ENCODE peak calls at places on chromosomes 2 and 18, in seven cellular contexts. One of them, this sample, is unnamed. For H3K4me1, the result is how much of the 10 kb centered on the place peaks cover.

GRCh38 chr2:168234407-168235085 is 12.8 kb downstream of the STK39 start:
- DNase-seq in lower lobe of right lung: no peak
- DNase-seq in RWPE2: no peak
- DNase-seq in lung: no peak
- DNase-seq in A549: no peak
- DNase-seq in kidney: no peak
- DNase-seq in endodermal cell: no peak
- DNase-seq in this sample: no peak

GRCh38 chr18:78542204-78542603 is 437.4 kb upstream of the SALL3 start:
- DNase-seq in lower lobe of right lung: peak
- DNase-seq in RWPE2: no peak
- DNase-seq in lung: peak
- DNase-seq in A549: peak
- DNase-seq in kidney: peak
- DNase-seq in endodermal cell: no peak
- DNase-seq in this sample: peak

GRCh38 chr2:210233487-210233886 is 8.2 kb upstream of the ACADL start:
- DNase-seq in lower lobe of right lung: peak
- DNase-seq in RWPE2: no peak
- DNase-seq in lung: no peak
- DNase-seq in A549: no peak
- DNase-seq in kidney: no peak
- DNase-seq in endodermal cell: no peak
- DNase-seq in this sample: no peak

GRCh38 chr2:28980368-28981015 is 606 bp upstream of the TOGARAM2 start:
- DNase-seq in lower lobe of right lung: no peak
- DNase-seq in RWPE2: peak
- DNase-seq in lung: no peak
- DNase-seq in A549: no peak
- DNase-seq in kidney: no peak
- DNase-seq in endodermal cell: no peak
- DNase-seq in this sample: no peak

GRCh38 chr2:109674894-109675534 is 60.9 kb downstream of the SOWAHC start:
- DNase-seq in lower lobe of right lung: no peak
- DNase-seq in RWPE2: no peak
- DNase-seq in lung: no peak
- DNase-seq in A549: no peak
- DNase-seq in kidney: no peak
- DNase-seq in endodermal cell: no peak
- DNase-seq in this sample: no peak

GRCh38 chr2:233865838-233866237 is 2.3 kb downstream of the MSL3B start:
- DNase-seq in lower lobe of right lung: no peak
- DNase-seq in RWPE2: no peak
- DNase-seq in lung: no peak
- DNase-seq in A549: no peak
- DNase-seq in kidney: no peak
- DNase-seq in endodermal cell: peak
- DNase-seq in this sample: no peak

GRCh38 chr2:152051373-152051893 is 47.4 kb downstream of the CACNB4 start:
- DNase-seq in lower lobe of right lung: no peak
- DNase-seq in RWPE2: no peak
- DNase-seq in lung: no peak
- DNase-seq in A549: no peak
- DNase-seq in kidney: no peak
- DNase-seq in endodermal cell: no peak
- DNase-seq in this sample: no peak

GRCh38 chr2:155913356-155913755 is 419.2 kb downstream of the NR4A2 start:
- DNase-seq in lower lobe of right lung: no peak
- DNase-seq in RWPE2: no peak
- DNase-seq in lung: no peak
- DNase-seq in A549: no peak
- DNase-seq in kidney: no peak
- DNase-seq in endodermal cell: no peak
- DNase-seq in this sample: no peak

GRCh38 chr2:61340242-61340641 is 130.6 kb downstream of the USP34 start:
- DNase-seq in lower lobe of right lung: no peak
- DNase-seq in RWPE2: no peak
- DNase-seq in lung: no peak
- DNase-seq in A549: peak
- DNase-seq in kidney: no peak
- DNase-seq in endodermal cell: no peak
- DNase-seq in this sample: no peak

GRCh38 chr2:234269769-234270204 is 219.3 kb downstream of the SPP2 start:
- DNase-seq in lower lobe of right lung: no peak
- DNase-seq in RWPE2: no peak
- DNase-seq in lung: no peak
- DNase-seq in A549: no peak
- DNase-seq in kidney: no peak
- DNase-seq in endodermal cell: no peak
- DNase-seq in this sample: no peak

GRCh38 chr2:4585057-4585635 is 881.8 kb downstream of the DCDC2C start:
- DNase-seq in lower lobe of right lung: no peak
- DNase-seq in RWPE2: no peak
- DNase-seq in lung: no peak
- DNase-seq in A549: no peak
- DNase-seq in kidney: no peak
- DNase-seq in endodermal cell: no peak
- DNase-seq in this sample: no peak

GRCh38 chr2:20999906-21000645 is 43.8 kb downstream of the APOB start:
- DNase-seq in lower lobe of right lung: no peak
- DNase-seq in RWPE2: no peak
- DNase-seq in lung: no peak
- DNase-seq in A549: no peak
- DNase-seq in kidney: no peak
- DNase-seq in endodermal cell: no peak
- DNase-seq in this sample: no peak

GRCh38 chr2:221572821-221573429 is 821 bp upstream of the EPHA4 start:
- DNase-seq in lower lobe of right lung: peak
- DNase-seq in RWPE2: no peak
- DNase-seq in lung: peak
- DNase-seq in A549: peak
- DNase-seq in kidney: peak
- DNase-seq in endodermal cell: peak
- DNase-seq in this sample: peak

GRCh38 chr18:67733094-67733493 is 216.6 kb upstream of the DSEL start:
- DNase-seq in lower lobe of right lung: no peak
- DNase-seq in RWPE2: no peak
- DNase-seq in lung: no peak
- DNase-seq in A549: no peak
- DNase-seq in kidney: no peak
- DNase-seq in endodermal cell: no peak
- DNase-seq in this sample: no peak

GRCh38 chr18:49858309-49859005 is 45.1 kb upstream of the ACAA2 start:
- DNase-seq in lower lobe of right lung: peak
- DNase-seq in RWPE2: no peak
- DNase-seq in lung: peak
- DNase-seq in A549: peak
- DNase-seq in kidney: no peak
- DNase-seq in endodermal cell: peak
- DNase-seq in this sample: peak

GRCh38 chr2:239716536-239717318 is 308.4 kb downstream of the NDUFA10 start:
- DNase-seq in lower lobe of right lung: peak
- DNase-seq in RWPE2: no peak
- DNase-seq in lung: no peak
- DNase-seq in A549: no peak
- DNase-seq in kidney: no peak
- DNase-seq in endodermal cell: peak
- DNase-seq in this sample: peak

GRCh38 chr18:76487782-76488181 is 7.3 kb downstream of the ZNF516 start:
- DNase-seq in lower lobe of right lung: no peak
- DNase-seq in RWPE2: no peak
- DNase-seq in lung: no peak
- DNase-seq in A549: no peak
- DNase-seq in kidney: no peak
- DNase-seq in endodermal cell: peak
- DNase-seq in this sample: no peak

GRCh38 chr2:231460073-231460861 is 4.0 kb downstream of the NCL start:
- DNase-seq in lower lobe of right lung: no peak
- DNase-seq in RWPE2: no peak
- DNase-seq in lung: no peak
- DNase-seq in A549: no peak
- DNase-seq in kidney: no peak
- DNase-seq in endodermal cell: no peak
- DNase-seq in this sample: no peak
- H3K4me1 ChIP-seq in lower lobe of right lung: under half
- H3K4me1 ChIP-seq in RWPE2: under half
- H3K4me1 ChIP-seq in lung: under half
- H3K4me1 ChIP-seq in A549: under half
- H3K4me1 ChIP-seq in kidney: under half
- H3K4me1 ChIP-seq in endodermal cell: under half
- H3K4me1 ChIP-seq in this sample: under half

GRCh38 chr18:53861185-53861584 is 363.3 kb downstream of the MBD2 start:
- DNase-seq in lower lobe of right lung: no peak
- DNase-seq in RWPE2: no peak
- DNase-seq in lung: no peak
- DNase-seq in A549: no peak
- DNase-seq in kidney: no peak
- DNase-seq in endodermal cell: no peak
- DNase-seq in this sample: no peak

GRCh38 chr18:53862921-53863320 is 361.5 kb downstream of the MBD2 start:
- DNase-seq in lower lobe of right lung: no peak
- DNase-seq in RWPE2: no peak
- DNase-seq in lung: no peak
- DNase-seq in A549: no peak
- DNase-seq in kidney: no peak
- DNase-seq in endodermal cell: no peak
- DNase-seq in this sample: no peak

GRCh38 chr18:53864758-53865157 is 359.7 kb downstream of the MBD2 start:
- DNase-seq in lower lobe of right lung: no peak
- DNase-seq in RWPE2: no peak
- DNase-seq in lung: no peak
- DNase-seq in A549: no peak
- DNase-seq in kidney: no peak
- DNase-seq in endodermal cell: no peak
- DNase-seq in this sample: no peak
- TF ChIP-seq CTCF in lower lobe of right lung: no peak
- TF ChIP-seq CTCF in RWPE2: peak
- TF ChIP-seq CTCF in lung: no peak
- TF ChIP-seq CTCF in A549: no peak
- TF ChIP-seq CTCF in kidney: no peak
- TF ChIP-seq CTCF in endodermal cell: peak
- TF ChIP-seq CTCF in this sample: peak

GRCh38 chr18:74282359-74283254 is 9.2 kb downstream of the CYB5A start:
- DNase-seq in lower lobe of right lung: no peak
- DNase-seq in RWPE2: no peak
- DNase-seq in lung: peak
- DNase-seq in A549: no peak
- DNase-seq in kidney: no peak
- DNase-seq in endodermal cell: peak
- DNase-seq in this sample: no peak

GRCh38 chr18:74283255-74283554 is 8.6 kb downstream of the CYB5A start:
- DNase-seq in lower lobe of right lung: no peak
- DNase-seq in RWPE2: no peak
- DNase-seq in lung: peak
- DNase-seq in A549: no peak
- DNase-seq in kidney: no peak
- DNase-seq in endodermal cell: no peak
- DNase-seq in this sample: no peak

GRCh38 chr18:74278983-74279382 is 12.8 kb downstream of the CYB5A start:
- DNase-seq in lower lobe of right lung: no peak
- DNase-seq in RWPE2: no peak
- DNase-seq in lung: no peak
- DNase-seq in A549: no peak
- DNase-seq in kidney: no peak
- DNase-seq in endodermal cell: no peak
- DNase-seq in this sample: no peak

GRCh38 chr18:74281639-74282358 is 10.0 kb downstream of the CYB5A start:
- DNase-seq in lower lobe of right lung: no peak
- DNase-seq in RWPE2: no peak
- DNase-seq in lung: peak
- DNase-seq in A549: no peak
- DNase-seq in kidney: no peak
- DNase-seq in endodermal cell: no peak
- DNase-seq in this sample: no peak

GRCh38 chr18:74281011-74281638 is 10.6 kb downstream of the CYB5A start:
- DNase-seq in lower lobe of right lung: no peak
- DNase-seq in RWPE2: no peak
- DNase-seq in lung: no peak
- DNase-seq in A549: no peak
- DNase-seq in kidney: no peak
- DNase-seq in endodermal cell: peak
- DNase-seq in this sample: no peak
- H3K27ac ChIP-seq in lower lobe of right lung: no peak
- H3K27ac ChIP-seq in RWPE2: no peak
- H3K27ac ChIP-seq in lung: no peak
- H3K27ac ChIP-seq in A549: peak
- H3K27ac ChIP-seq in kidney: peak
- H3K27ac ChIP-seq in endodermal cell: peak
- H3K27ac ChIP-seq in this sample: peak

GRCh38 chr2:128513416-128514283 is 195.0 kb upstream of the HS6ST1 start:
- DNase-seq in lower lobe of right lung: peak
- DNase-seq in RWPE2: no peak
- DNase-seq in lung: peak
- DNase-seq in A549: no peak
- DNase-seq in kidney: peak
- DNase-seq in endodermal cell: no peak
- DNase-seq in this sample: no peak
- H3K4me1 ChIP-seq in lower lobe of right lung: under half
- H3K4me1 ChIP-seq in RWPE2: under half
- H3K4me1 ChIP-seq in lung: under half
- H3K4me1 ChIP-seq in A549: under half
- H3K4me1 ChIP-seq in kidney: under half
- H3K4me1 ChIP-seq in endodermal cell: under half
- H3K4me1 ChIP-seq in this sample: under half

GRCh38 chr2:16612490-16612889 is 53.1 kb downstream of the CYRIA start:
- DNase-seq in lower lobe of right lung: no peak
- DNase-seq in RWPE2: no peak
- DNase-seq in lung: no peak
- DNase-seq in A549: no peak
- DNase-seq in kidney: no peak
- DNase-seq in endodermal cell: no peak
- DNase-seq in this sample: no peak

GRCh38 chr2:16614314-16614860 is 51.2 kb downstream of the CYRIA start:
- DNase-seq in lower lobe of right lung: no peak
- DNase-seq in RWPE2: no peak
- DNase-seq in lung: no peak
- DNase-seq in A549: no peak
- DNase-seq in kidney: no peak
- DNase-seq in endodermal cell: no peak
- DNase-seq in this sample: no peak

GRCh38 chr2:16615687-16616615 is 49.7 kb downstream of the CYRIA start:
- DNase-seq in lower lobe of right lung: no peak
- DNase-seq in RWPE2: no peak
- DNase-seq in lung: no peak
- DNase-seq in A549: no peak
- DNase-seq in kidney: no peak
- DNase-seq in endodermal cell: peak
- DNase-seq in this sample: peak

GRCh38 chr2:16615246-16615645 is 50.4 kb downstream of the CYRIA start:
- DNase-seq in lower lobe of right lung: no peak
- DNase-seq in RWPE2: no peak
- DNase-seq in lung: no peak
- DNase-seq in A549: no peak
- DNase-seq in kidney: no peak
- DNase-seq in endodermal cell: no peak
- DNase-seq in this sample: no peak

DNA sequence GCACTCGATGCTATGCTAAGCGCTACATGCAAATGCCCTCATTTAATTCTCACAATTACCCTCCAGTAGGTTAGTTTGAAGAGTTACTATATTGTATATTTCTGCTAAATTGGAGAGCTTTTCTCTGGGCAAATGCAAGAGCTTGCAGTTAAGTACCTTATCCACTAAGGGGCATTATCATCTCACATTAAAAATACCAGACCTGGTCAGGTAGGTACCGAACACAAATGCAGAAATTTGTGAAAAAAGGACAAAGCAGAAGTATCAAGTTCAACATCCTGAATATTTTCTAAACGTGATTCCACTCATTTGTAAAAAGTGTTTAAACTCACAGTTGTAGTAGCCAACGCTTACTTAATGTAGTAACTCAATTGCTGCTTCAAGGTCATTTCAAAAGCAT is 52.2 kb downstream of the CYRIA start:
- DNase-seq in lower lobe of right lung: no peak
- DNase-seq in RWPE2: no peak
- DNase-seq in lung: no peak
- DNase-seq in A549: peak
- DNase-seq in kidney: no peak
- DNase-seq in endodermal cell: no peak
- DNase-seq in this sample: no peak
- TF ChIP-seq CTCF in lower lobe of right lung: peak
- TF ChIP-seq CTCF in RWPE2: peak
- TF ChIP-seq CTCF in lung: peak
- TF ChIP-seq CTCF in A549: peak
- TF ChIP-seq CTCF in kidney: peak
- TF ChIP-seq CTCF in endodermal cell: peak
- TF ChIP-seq CTCF in this sample: peak

This sample was measured in heart right ventricle.